ENCODE peak calls at places on chromosomes 4 and X, in seven cellular contexts. Y, X, Z, H, C, K and Q are unnamed samples. For H3K9me2 and H3K9me3, the result is how much of the 10 kb centered on the place peaks cover.

GRCh38 chrX:152822383-152823086 is 8.0 kb downstream of the CETN2 start:
- DNase-seq in K (no peak), C (peak), H (peak), X (no peak), Z (peak), Y (no peak), Q (no peak)

GRCh38 chrX:107551546-107551945 is 76.8 kb upstream of the PRPS1 start:
- DNase-seq in K (no peak), Z (no peak), C (no peak), H (no peak), Y (no peak), X (no peak), Q (no peak)

GRCh38 chr4:182736207-182736606 is 181.0 kb downstream of the DCTD start:
- DNase-seq in Z (no peak), Y (no peak), K (no peak), X (no peak), C (no peak), H (no peak), Q (no peak)

GRCh38 chr4:87038837-87039715 is 104.3 kb downstream of the AFF1 start:
- DNase-seq in C (peak), K (no peak), H (peak), Z (no peak), Y (peak), X (peak), Q (no peak)

GRCh38 chrX:9907645-9908387 is 59.3 kb upstream of the CLDN34 start:
- DNase-seq in K (no peak), Y (no peak), X (no peak), Z (no peak), H (peak), C (peak), Q (peak)

GRCh38 chrX:45142185-45142584 is 58.5 kb downstream of the DIPK2B start:
- DNase-seq in H (no peak), C (no peak), Z (no peak), X (no peak), Y (no peak), K (no peak), Q (no peak)

GRCh38 chr4:72109959-72110497 is 78.2 kb downstream of the NPFFR2 start:
- DNase-seq in Y (no peak), Z (no peak), H (no peak), K (no peak), X (no peak), C (no peak), Q (no peak)

GRCh38 chr4:89753601-89754066 is 83.3 kb downstream of the SNCA start:
- DNase-seq in K (no peak), Z (no peak), H (peak), Y (peak), X (peak), C (peak), Q (peak)

GRCh38 chr4:175560628-175561027 is 251.4 kb downstream of the GPM6A start:
- DNase-seq in C (peak), H (peak), Y (peak), X (peak), Z (peak), K (peak), Q (no peak)

GRCh38 chr4:139509727-139510410 is 46.1 kb downstream of the SETD7 start:
- DNase-seq in C (no peak), X (no peak), H (peak), Y (peak), Z (no peak), K (peak), Q (no peak)

GRCh38 chr4:113368056-113368455 is 318.6 kb downstream of the ANK2 start:
- DNase-seq in Y (no peak), Z (no peak), H (peak), X (no peak), K (no peak), C (no peak), Q (no peak)

GRCh38 chrX:134604701-134605271 is 53.5 kb downstream of the PLAC1 start:
- DNase-seq in Z (no peak), C (peak), X (no peak), K (no peak), Y (peak), H (peak), Q (no peak)

GRCh38 chr4:54527532-54527931 is 130.2 kb upstream of the KIT start:
- DNase-seq in K (no peak), H (no peak), Z (no peak), X (no peak), Y (no peak), C (no peak), Q (no peak)

GRCh38 chrX:2424317-2424716 is 76.5 kb downstream of the DHRSX start:
- DNase-seq in C (no peak), H (no peak), X (no peak), Y (no peak), K (no peak), Z (no peak), Q (no peak)

GRCh38 chr4:110533940-110534339 is 58.0 kb downstream of the ENPEP start:
- DNase-seq in Z (peak), H (peak), C (peak), Y (peak), X (no peak), K (peak), Q (peak)

GRCh38 chr4:30832652-30833051 is 112.5 kb downstream of the PCDH7 start:
- DNase-seq in C (no peak), H (no peak), X (peak), Z (no peak), K (no peak), Y (no peak), Q (no peak)

GRCh38 chrX:123976671-123977316 is 15.3 kb downstream of the STAG2 start:
- DNase-seq in Z (no peak), Y (peak), X (peak), K (peak), C (peak), H (peak), Q (peak)

GRCh38 chrX:66408507-66408906 is 230.4 kb downstream of the EDA2R start:
- DNase-seq in Y (no peak), Z (peak), K (peak), X (no peak), C (peak), H (no peak), Q (no peak)

GRCh38 chr4:114729339-114729738 is 130.7 kb downstream of the UGT8 start:
- DNase-seq in Y (no peak), Z (no peak), H (no peak), C (no peak), X (peak), K (no peak), Q (no peak)

GRCh38 chr4:104286867-104287266 is 207.8 kb downstream of the CXXC4 start:
- DNase-seq in X (no peak), H (no peak), C (no peak), Z (no peak), Y (no peak), K (no peak), Q (no peak)

GRCh38 chr4:153472122-153473037 is 6.2 kb downstream of the TMEM131L start:
- DNase-seq in Y (no peak), C (no peak), H (no peak), K (no peak), Z (no peak), X (no peak), Q (no peak)

GRCh38 chr4:145808848-145809512 is 129.0 kb downstream of the C4orf51 start:
- DNase-seq in H (peak), Y (no peak), K (no peak), Z (no peak), C (no peak), X (no peak), Q (no peak)

GRCh38 chr4:92047209-92047877 is 256.4 kb upstream of the GRID2 start:
- DNase-seq in C (peak), K (no peak), Y (peak), Z (no peak), H (no peak), X (peak), Q (no peak)

GRCh38 chr4:35358001-35358584 is 886.2 kb downstream of the ARAP2 start:
- DNase-seq in X (no peak), Z (no peak), K (no peak), C (peak), H (no peak), Y (no peak), Q (no peak)

GRCh38 chrX:18701621-18702361 is 5.7 kb upstream of the PPEF1 start:
- DNase-seq in X (no peak), C (peak), K (no peak), Y (no peak), H (no peak), Z (no peak), Q (no peak)

GRCh38 chr4:1618438-1618837 is 65.7 kb downstream of the FAM53A start:
- DNase-seq in K (no peak), H (no peak), C (no peak), X (no peak), Y (no peak), Z (no peak), Q (no peak)

GRCh38 chr4:69888336-69888735 is 28.4 kb upstream of the SULT1E1 start:
- DNase-seq in C (no peak), K (no peak), H (no peak), Y (no peak), X (no peak), Z (peak), Q (no peak)

GRCh38 chrX:66728818-66729271 is 90.0 kb upstream of the EDA2R start:
- DNase-seq in H (peak), Y (peak), K (peak), Z (peak), C (peak), X (peak), Q (peak)

GRCh38 chr4:112315446-112315845 is 18.3 kb downstream of the ALPK1 start:
- DNase-seq in Y (no peak), Z (no peak), X (no peak), K (no peak), C (no peak), H (no peak), Q (no peak)

GRCh38 chr4:112311516-112311915 is 14.3 kb downstream of the ALPK1 start:
- DNase-seq in C (no peak), H (no peak), Z (no peak), K (no peak), Y (no peak), X (no peak), Q (no peak)

GRCh38 chr4:112318239-112319142 is 21.3 kb downstream of the ALPK1 start:
- DNase-seq in C (no peak), K (no peak), Y (no peak), Z (no peak), H (no peak), X (no peak), Q (no peak)

GRCh38 chr4:112316333-112316732 is 19.2 kb downstream of the ALPK1 start:
- DNase-seq in K (no peak), Z (no peak), H (no peak), C (no peak), X (no peak), Y (no peak), Q (no peak)

GRCh38 chr4:112312610-112313239 is 15.6 kb downstream of the ALPK1 start:
- DNase-seq in X (no peak), H (no peak), Y (no peak), C (no peak), K (peak), Z (peak), Q (no peak)
- H3K9me2 ChIP-seq in X (under half), H (under half), Y (under half), C (under half), K (under half), Z (under half), Q (under half)

GRCh38 chrX:17359500-17359899 is 15.5 kb upstream of the NHS start:
- DNase-seq in H (peak), C (peak), X (no peak), Z (no peak), K (no peak), Y (no peak), Q (no peak)
- H3K9me3 ChIP-seq in H (under half), C (under half), X (under half), Z (under half), K (under half), Y (under half), Q (under half)

GRCh38 chr4:82809614-82810013 is 11.0 kb upstream of the SCD5 start:
- DNase-seq in Z (no peak), X (no peak), H (no peak), C (no peak), K (no peak), Y (no peak), Q (no peak)

GRCh38 chr4:82810171-82810570 is 11.6 kb upstream of the SCD5 start:
- DNase-seq in Y (no peak), Z (no peak), H (no peak), C (no peak), K (no peak), X (no peak), Q (no peak)

GRCh38 chr4:82811392-82811791 is 12.8 kb upstream of the SCD5 start:
- DNase-seq in H (no peak), X (no peak), Y (no peak), Z (no peak), K (no peak), C (no peak), Q (no peak)

GRCh38 chr4:82814034-82814433 is 15.4 kb upstream of the SCD5 start:
- DNase-seq in Z (no peak), H (no peak), Y (no peak), X (peak), C (no peak), K (no peak), Q (no peak)

DNA sequence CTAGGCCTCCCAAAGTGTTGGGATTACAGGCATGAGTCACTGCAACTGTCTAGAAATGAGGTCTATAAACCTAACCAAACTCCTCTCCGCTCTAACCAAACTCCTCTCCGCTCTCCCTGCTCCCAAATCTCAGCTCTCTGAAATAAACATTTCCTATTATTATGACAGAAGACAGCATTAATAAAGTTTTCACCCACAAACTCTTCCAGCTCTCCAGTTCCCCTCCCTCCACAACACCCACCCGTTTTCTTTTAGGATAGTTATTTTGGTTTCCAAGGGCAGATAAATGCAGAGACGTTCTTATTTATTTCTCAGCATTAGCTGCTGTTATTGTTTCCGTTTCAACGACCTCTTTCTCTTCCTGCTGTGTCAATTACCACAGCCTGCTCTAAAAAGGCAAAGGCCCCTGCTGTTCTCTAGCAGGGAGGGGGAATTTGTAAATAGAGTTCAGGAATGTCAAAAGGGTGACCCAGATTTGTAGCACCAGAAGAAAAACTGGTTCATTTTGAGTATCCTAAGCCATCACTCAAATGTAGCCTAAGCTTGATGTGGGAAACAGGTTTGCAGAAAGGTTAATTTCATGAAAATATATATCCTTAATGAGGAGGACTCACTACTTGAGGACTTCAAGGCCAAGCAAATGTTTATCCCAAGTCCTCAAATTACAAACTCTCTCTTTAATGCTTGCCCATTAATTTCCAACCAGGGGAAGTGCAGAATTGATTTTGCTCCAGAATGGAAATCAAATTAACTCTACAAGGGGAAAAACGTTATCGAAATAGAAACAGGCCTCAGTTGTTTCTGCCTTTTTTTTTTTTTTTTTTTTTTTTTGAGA is 13.5 kb upstream of the SCD5 start:
- DNase-seq in C (no peak), K (no peak), Y (no peak), Z (no peak), H (no peak), X (no peak), Q (no peak)
- H3K9me2 ChIP-seq in C (under half), K (under half), Y (under half), Z (under half), H (under half), X (under half), Q (under half)

GRCh38 chr4:121408-122084 is 2.8 kb upstream of the ZNF718 start:
- DNase-seq in K (peak), X (no peak), H (no peak), Y (peak), Z (no peak), C (no peak), Q (no peak)
- H3K9me3 ChIP-seq in K (under half), X (under half), H (under half), Y (under half), Z (under half), C (under half), Q (under half)

GRCh38 chr4:185518494-185518893 is 16.8 kb downstream of the PDLIM3 start:
- DNase-seq in H (no peak), C (no peak), Z (no peak), K (no peak), X (no peak), Y (no peak), Q (no peak)

GRCh38 chr4:185522451-185522850 is 12.9 kb downstream of the PDLIM3 start:
- DNase-seq in Y (no peak), X (no peak), K (no peak), Z (no peak), C (no peak), H (no peak), Q (no peak)

GRCh38 chr4:185523862-185524261 is 11.4 kb downstream of the PDLIM3 start:
- DNase-seq in H (no peak), Y (no peak), X (no peak), Z (no peak), C (no peak), K (no peak), Q (no peak)

GRCh38 chr4:185518069-185518468 is 17.2 kb downstream of the PDLIM3 start:
- DNase-seq in H (no peak), C (no peak), Y (no peak), K (no peak), Z (no peak), X (no peak), Q (no peak)

GRCh38 chr4:185520119-185520518 is 15.2 kb downstream of the PDLIM3 start:
- DNase-seq in X (no peak), K (no peak), Y (peak), C (no peak), Z (no peak), H (no peak), Q (no peak)
- H3K9me2 ChIP-seq in X (under half), K (under half), Y (under half), C (under half), Z (under half), H (under half), Q (under half)

GRCh38 chr4:185786422-185786821 is 25.6 kb downstream of the SORBS2 start:
- DNase-seq in Y (no peak), H (no peak), Z (no peak), K (no peak), X (no peak), C (no peak), Q (no peak)
- H3K9me3 ChIP-seq in Y (under half), H (under half), Z (under half), K (under half), X (under half), C (under half), Q (under half)

GRCh38 chr4:180205276-180205675 is 2037.9 kb upstream of the TENM3 start:
- DNase-seq in K (no peak), C (no peak), Z (no peak), X (no peak), H (no peak), Y (no peak), Q (no peak)
- H3K9me2 ChIP-seq in K (under half), C (under half), Z (under half), X (under half), H (under half), Y (under half), Q (under half)

DNA sequence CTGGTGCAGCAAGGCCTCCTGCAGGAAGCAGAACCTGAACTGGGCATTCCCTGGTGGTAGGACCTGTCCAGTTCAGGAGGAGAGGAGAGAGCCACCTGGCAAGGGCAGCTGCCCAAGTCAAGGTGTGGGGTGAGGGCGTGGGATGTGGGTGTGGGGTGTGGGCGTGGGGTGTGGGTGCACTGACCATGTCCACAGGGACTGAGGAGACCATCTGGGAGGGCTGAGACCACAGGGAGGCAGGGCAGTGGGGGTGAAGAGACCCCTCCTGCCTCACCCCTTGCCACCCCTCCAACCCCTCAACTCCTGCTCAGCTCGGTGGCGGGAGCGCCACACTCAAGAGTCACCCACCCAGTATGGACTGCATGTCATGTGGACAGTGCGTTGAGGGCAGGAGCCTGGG is 117.9 kb downstream of the CPZ start:
- DNase-seq in H (no peak), Z (no peak), X (peak), K (no peak), C (no peak), Y (no peak), Q (no peak)
- H3K9me3 ChIP-seq in H (under half), Z (under half), X (under half), K (under half), C (under half), Y (under half), Q (under half)

GRCh38 chr4:8564595-8564994 is 15.6 kb upstream of the GPR78 start:
- DNase-seq in X (no peak), Y (no peak), C (no peak), H (no peak), K (no peak), Z (no peak), Q (no peak)
- H3K9me2 ChIP-seq in X (under half), Y (under half), C (under half), H (under half), K (under half), Z (under half), Q (under half)

GRCh38 chrX:35251229-35251628 is 308.6 kb downstream of the FAM47B start:
- DNase-seq in H (no peak), C (no peak), X (no peak), K (no peak), Y (no peak), Z (no peak), Q (no peak)
- H3K9me3 ChIP-seq in H (under half), C (under half), X (under half), K (under half), Y (under half), Z (under half), Q (under half)